ENCODE peak calls at places on chromosomes 1 and 21, in six cellular contexts. One of them, this sample, is unnamed.

GRCh38 chr1:92989936-92990582 is 28.8 kb upstream of the DIPK1A start:
- DNase-seq in endothelial cell: no peak
- DNase-seq in GM19239: no peak
- DNase-seq in globus pallidus: no peak
- DNase-seq in NCI-H345: no peak
- DNase-seq in lung: no peak
- DNase-seq in this sample: no peak

GRCh38 chr1:30809514-30810263 is 52.1 kb upstream of the LAPTM5 start:
- DNase-seq in endothelial cell: no peak
- DNase-seq in GM19239: no peak
- DNase-seq in globus pallidus: no peak
- DNase-seq in NCI-H345: peak
- DNase-seq in lung: no peak
- DNase-seq in this sample: no peak

GRCh38 chr1:117615474-117615873 is 9.6 kb downstream of the TENT5C start:
- DNase-seq in endothelial cell: no peak
- DNase-seq in GM19239: no peak
- DNase-seq in globus pallidus: no peak
- DNase-seq in NCI-H345: peak
- DNase-seq in lung: no peak
- DNase-seq in this sample: no peak

GRCh38 chr1:35656863-35657232 is 15.5 kb upstream of the PSMB2 start:
- DNase-seq in endothelial cell: no peak
- DNase-seq in GM19239: no peak
- DNase-seq in globus pallidus: no peak
- DNase-seq in NCI-H345: no peak
- DNase-seq in lung: no peak
- DNase-seq in this sample: no peak

GRCh38 chr1:53112861-53113260 is 29.6 kb downstream of the SLC1A7 start:
- DNase-seq in endothelial cell: no peak
- DNase-seq in GM19239: no peak
- DNase-seq in globus pallidus: no peak
- DNase-seq in NCI-H345: no peak
- DNase-seq in lung: no peak
- DNase-seq in this sample: no peak

GRCh38 chr1:20430355-20431290 is 55.4 kb downstream of the CAMK2N1 start:
- DNase-seq in endothelial cell: peak
- DNase-seq in GM19239: no peak
- DNase-seq in globus pallidus: peak
- DNase-seq in NCI-H345: peak
- DNase-seq in lung: no peak
- DNase-seq in this sample: peak

GRCh38 chr1:24236170-24237045 is 49.3 kb upstream of the IFNLR1 start:
- DNase-seq in endothelial cell: no peak
- DNase-seq in GM19239: no peak
- DNase-seq in globus pallidus: no peak
- DNase-seq in NCI-H345: no peak
- DNase-seq in lung: peak
- DNase-seq in this sample: peak

GRCh38 chr1:228158151-228158571 is 7.4 kb upstream of the IBA57 start:
- DNase-seq in endothelial cell: no peak
- DNase-seq in GM19239: no peak
- DNase-seq in globus pallidus: no peak
- DNase-seq in NCI-H345: no peak
- DNase-seq in lung: no peak
- DNase-seq in this sample: no peak

GRCh38 chr1:38746966-38747600 is 112.5 kb downstream of the RRAGC start:
- DNase-seq in endothelial cell: no peak
- DNase-seq in GM19239: no peak
- DNase-seq in globus pallidus: no peak
- DNase-seq in NCI-H345: no peak
- DNase-seq in lung: no peak
- DNase-seq in this sample: no peak

GRCh38 chr21:38139380-38140168 is 117.2 kb upstream of the KCNJ15 start:
- DNase-seq in endothelial cell: no peak
- DNase-seq in GM19239: no peak
- DNase-seq in globus pallidus: no peak
- DNase-seq in NCI-H345: no peak
- DNase-seq in lung: peak
- DNase-seq in this sample: no peak

GRCh38 chr1:41005876-41006275 is 15.6 kb downstream of the SLFNL1 start:
- DNase-seq in endothelial cell: no peak
- DNase-seq in GM19239: no peak
- DNase-seq in globus pallidus: no peak
- DNase-seq in NCI-H345: no peak
- DNase-seq in lung: no peak
- DNase-seq in this sample: no peak

GRCh38 chr1:230591676-230592075 is 50.6 kb upstream of the COG2 start:
- DNase-seq in endothelial cell: no peak
- DNase-seq in GM19239: no peak
- DNase-seq in globus pallidus: no peak
- DNase-seq in NCI-H345: no peak
- DNase-seq in lung: no peak
- DNase-seq in this sample: no peak

GRCh38 chr1:236534164-236534651 is 10.4 kb downstream of the LGALS8 start:
- DNase-seq in endothelial cell: no peak
- DNase-seq in GM19239: no peak
- DNase-seq in globus pallidus: no peak
- DNase-seq in NCI-H345: no peak
- DNase-seq in lung: no peak
- DNase-seq in this sample: no peak

GRCh38 chr1:183590225-183591191 is at the start of gene NCF2:
- DNase-seq in endothelial cell: no peak
- DNase-seq in GM19239: peak
- DNase-seq in globus pallidus: peak
- DNase-seq in NCI-H345: no peak
- DNase-seq in lung: no peak
- DNase-seq in this sample: peak

GRCh38 chr1:91569411-91570104 is 68.9 kb downstream of the CDC7 start:
- DNase-seq in endothelial cell: no peak
- DNase-seq in GM19239: no peak
- DNase-seq in globus pallidus: no peak
- DNase-seq in NCI-H345: no peak
- DNase-seq in lung: peak
- DNase-seq in this sample: no peak

GRCh38 chr1:9129391-9130041 is 614 bp upstream of the GPR157 start:
- DNase-seq in endothelial cell: peak
- DNase-seq in GM19239: peak
- DNase-seq in globus pallidus: peak
- DNase-seq in NCI-H345: peak
- DNase-seq in lung: peak
- DNase-seq in this sample: peak

GRCh38 chr1:77015748-77016341 is 148.6 kb downstream of the ST6GALNAC5 start:
- DNase-seq in endothelial cell: no peak
- DNase-seq in GM19239: no peak
- DNase-seq in globus pallidus: no peak
- DNase-seq in NCI-H345: no peak
- DNase-seq in lung: no peak
- DNase-seq in this sample: no peak

GRCh38 chr21:25561668-25562641 is 45.3 kb downstream of the MRPL39 start:
- DNase-seq in endothelial cell: peak
- DNase-seq in GM19239: no peak
- DNase-seq in globus pallidus: peak
- DNase-seq in NCI-H345: no peak
- DNase-seq in lung: peak
- DNase-seq in this sample: peak

GRCh38 chr1:48492392-48492791 is 20.4 kb upstream of the SPATA6 start:
- DNase-seq in endothelial cell: no peak
- DNase-seq in GM19239: no peak
- DNase-seq in globus pallidus: no peak
- DNase-seq in NCI-H345: peak
- DNase-seq in lung: no peak
- DNase-seq in this sample: no peak

GRCh38 chr1:22665752-22666151 is 12.7 kb downstream of the C1QB start:
- DNase-seq in endothelial cell: peak
- DNase-seq in GM19239: no peak
- DNase-seq in globus pallidus: no peak
- DNase-seq in NCI-H345: peak
- DNase-seq in lung: no peak
- DNase-seq in this sample: no peak

GRCh38 chr1:58839871-58840835 is 56.3 kb upstream of the JUN start:
- DNase-seq in endothelial cell: no peak
- DNase-seq in GM19239: no peak
- DNase-seq in globus pallidus: no peak
- DNase-seq in NCI-H345: no peak
- DNase-seq in lung: no peak
- DNase-seq in this sample: no peak

GRCh38 chr1:41382531-41383090 is 21.4 kb downstream of the FOXO6 start:
- DNase-seq in endothelial cell: no peak
- DNase-seq in GM19239: no peak
- DNase-seq in globus pallidus: no peak
- DNase-seq in NCI-H345: no peak
- DNase-seq in lung: peak
- DNase-seq in this sample: no peak

This sample was measured in GM20000.